ENCODE peak calls at places on chromosome 11, in six cellular contexts. U, C, Q, S, F and Z are unnamed samples. For H3K9me3 and H3K36me3, the result is how much of the 10 kb centered on the place peaks cover.

GRCh38 chr11:2559527-2560311 is 114.9 kb downstream of the KCNQ1 start:
- DNase-seq in U (no peak), C (no peak), Q (peak), S (no peak), F (peak), Z (no peak)

GRCh38 chr11:94305146-94305545 is 766 bp downstream of the IZUMO1R start:
- DNase-seq in U (peak), C (no peak), Q (no peak), S (peak), F (no peak), Z (peak)

GRCh38 chr11:70885721-70886305 is 366.6 kb downstream of the SHANK2 start:
- DNase-seq in U (no peak), C (no peak), Q (no peak), S (peak), F (no peak), Z (no peak)

GRCh38 chr11:130278745-130279144 is 36.0 kb downstream of the ZBTB44 start:
- DNase-seq in U (peak), C (no peak), Q (no peak), S (peak), F (no peak), Z (no peak)

GRCh38 chr11:12802418-12803085 is 128.3 kb downstream of the TEAD1 start:
- DNase-seq in U (peak), C (no peak), Q (no peak), S (peak), F (no peak), Z (peak)

GRCh38 chr11:82046778-82047177 is 686.9 kb downstream of the FAM181B start:
- DNase-seq in U (peak), C (no peak), Q (no peak), S (peak), F (no peak), Z (no peak)

GRCh38 chr11:30504468-30504867 is 81.7 kb downstream of the MPPED2 start:
- DNase-seq in U (no peak), C (no peak), Q (no peak), S (no peak), F (no peak), Z (no peak)

GRCh38 chr11:45185228-45185729 is 38.8 kb downstream of the PRDM11 start:
- DNase-seq in U (no peak), C (no peak), Q (no peak), S (no peak), F (no peak), Z (no peak)

GRCh38 chr11:111120221-111120620 is 125.3 kb upstream of the POU2AF2 start:
- DNase-seq in U (no peak), C (no peak), Q (no peak), S (no peak), F (no peak), Z (no peak)

GRCh38 chr11:100810146-100810545 is 123.1 kb downstream of the ARHGAP42 start:
- DNase-seq in U (peak), C (no peak), Q (no peak), S (peak), F (no peak), Z (no peak)

GRCh38 chr11:67528376-67528775 is 5.1 kb upstream of the CABP2 start:
- DNase-seq in U (no peak), C (no peak), Q (no peak), S (no peak), F (no peak), Z (no peak)

GRCh38 chr11:25890626-25891250 is 441.2 kb upstream of the ANO3 start:
- DNase-seq in U (no peak), C (no peak), Q (no peak), S (no peak), F (no peak), Z (no peak)

GRCh38 chr11:109697140-109697843 is 275.3 kb downstream of the C11orf87 start:
- DNase-seq in U (peak), C (no peak), Q (no peak), S (peak), F (peak), Z (peak)

GRCh38 chr11:19728436-19728835 is 15.8 kb downstream of the NAV2 start:
- DNase-seq in U (peak), C (no peak), Q (no peak), S (peak), F (no peak), Z (peak)

GRCh38 chr11:114277637-114278341 is 18.4 kb upstream of the NNMT start:
- DNase-seq in U (no peak), C (peak), Q (no peak), S (no peak), F (no peak), Z (no peak)

GRCh38 chr11:101133190-101133589 is 3.6 kb upstream of the PGR start:
- DNase-seq in U (no peak), C (no peak), Q (no peak), S (no peak), F (no peak), Z (no peak)

GRCh38 chr11:117126223-117126965 is 17.7 kb upstream of the PAFAH1B2 start:
- DNase-seq in U (no peak), C (no peak), Q (no peak), S (no peak), F (no peak), Z (no peak)

GRCh38 chr11:115385211-115385610 is 119.0 kb downstream of the CADM1 start:
- DNase-seq in U (no peak), C (no peak), Q (no peak), S (peak), F (no peak), Z (peak)

GRCh38 chr11:13332124-13332523 is 54.5 kb downstream of the BMAL1 start:
- DNase-seq in U (no peak), C (no peak), Q (no peak), S (no peak), F (no peak), Z (no peak)

GRCh38 chr11:109347304-109347703 is 74.7 kb upstream of the C11orf87 start:
- DNase-seq in U (no peak), C (no peak), Q (no peak), S (no peak), F (no peak), Z (no peak)

GRCh38 chr11:92211576-92212167 is 12.9 kb upstream of the FAT3 start:
- DNase-seq in U (peak), C (no peak), Q (no peak), S (peak), F (peak), Z (peak)

GRCh38 chr11:33692013-33692504 is 8.6 kb downstream of the C11orf91 start:
- DNase-seq in U (peak), C (no peak), Q (peak), S (peak), F (no peak), Z (peak)

GRCh38 chr11:12214751-12215150 is 104.4 kb downstream of the MICAL2 start:
- DNase-seq in U (peak), C (no peak), Q (no peak), S (peak), F (no peak), Z (no peak)

GRCh38 chr11:10487002-10487647 is 32.1 kb downstream of the AMPD3 start:
- DNase-seq in U (no peak), C (peak), Q (no peak), S (no peak), F (peak), Z (no peak)

GRCh38 chr11:80873309-80873999 is 1432.6 kb upstream of the TENM4 start:
- DNase-seq in U (peak), C (no peak), Q (no peak), S (no peak), F (no peak), Z (peak)

GRCh38 chr11:130646881-130647280 is 198.4 kb downstream of the ADAMTS15 start:
- DNase-seq in U (no peak), C (no peak), Q (no peak), S (no peak), F (no peak), Z (peak)

GRCh38 chr11:69131644-69132300 is 24.0 kb upstream of the SMIM38 start:
- DNase-seq in U (peak), C (no peak), Q (peak), S (peak), F (peak), Z (peak)

GRCh38 chr11:47352556-47352955 is at the start of gene MYBPC3:
- DNase-seq in U (no peak), C (no peak), Q (no peak), S (no peak), F (no peak), Z (no peak)

GRCh38 chr11:99154277-99154676 is 133.5 kb downstream of the CNTN5 start:
- DNase-seq in U (no peak), C (no peak), Q (no peak), S (no peak), F (no peak), Z (no peak)

GRCh38 chr11:114762437-114762836 is 84.1 kb downstream of the NXPE2 start:
- DNase-seq in U (peak), C (no peak), Q (peak), S (peak), F (peak), Z (peak)

GRCh38 chr11:1084561-1085439 is 10.1 kb downstream of the MUC2 start:
- DNase-seq in U (no peak), C (no peak), Q (no peak), S (no peak), F (no peak), Z (no peak)
- H3K9me3 ChIP-seq in U (under half), C (under half), Q (under half), S (under half), F (under half), Z (under half)

GRCh38 chr11:9151631-9152030 is 60.2 kb upstream of the SCUBE2 start:
- DNase-seq in U (no peak), C (no peak), Q (no peak), S (no peak), F (no peak), Z (no peak)
- H3K36me3 ChIP-seq in U (under half), C (under half), Q (under half), S (under half), F (half or more), Z (half or more)

GRCh38 chr11:61874460-61874809 is 16.9 kb downstream of the FADS3 start:
- DNase-seq in U (no peak), C (no peak), Q (no peak), S (no peak), F (no peak), Z (peak)

GRCh38 chr11:61873588-61874459 is 17.5 kb downstream of the FADS3 start:
- DNase-seq in U (no peak), C (no peak), Q (no peak), S (no peak), F (no peak), Z (no peak)

GRCh38 chr11:61879152-61879551 is 12.2 kb downstream of the FADS3 start:
- DNase-seq in U (no peak), C (no peak), Q (no peak), S (no peak), F (no peak), Z (no peak)

GRCh38 chr11:61872935-61873565 is 18.3 kb downstream of the FADS3 start:
- DNase-seq in U (no peak), C (no peak), Q (no peak), S (no peak), F (no peak), Z (no peak)

DNA sequence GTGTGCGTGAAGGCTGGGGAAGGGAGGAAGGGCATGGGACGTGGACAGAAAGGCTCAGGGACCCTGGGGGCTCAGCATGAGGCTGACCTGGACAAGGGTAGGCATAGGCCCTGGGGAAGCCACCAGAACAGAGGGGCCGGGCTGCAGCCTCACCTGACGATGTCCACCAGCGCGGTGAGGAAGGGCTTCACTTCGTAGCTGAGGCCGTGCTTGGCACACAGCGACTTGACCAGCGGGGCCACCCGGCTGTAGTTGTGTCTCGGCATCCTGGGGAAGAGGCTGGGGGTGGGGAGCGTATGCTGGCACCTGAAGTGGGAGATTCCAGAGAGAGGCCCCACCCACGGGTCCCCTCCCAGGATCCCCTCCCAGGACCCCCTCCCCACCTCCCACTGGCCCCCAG is 15.6 kb downstream of the FADS3 start:
- DNase-seq in U (no peak), C (no peak), Q (no peak), S (no peak), F (no peak), Z (no peak)
- H3K9me3 ChIP-seq in U (under half), C (under half), Q (under half), S (under half), F (under half), Z (under half)

DNA sequence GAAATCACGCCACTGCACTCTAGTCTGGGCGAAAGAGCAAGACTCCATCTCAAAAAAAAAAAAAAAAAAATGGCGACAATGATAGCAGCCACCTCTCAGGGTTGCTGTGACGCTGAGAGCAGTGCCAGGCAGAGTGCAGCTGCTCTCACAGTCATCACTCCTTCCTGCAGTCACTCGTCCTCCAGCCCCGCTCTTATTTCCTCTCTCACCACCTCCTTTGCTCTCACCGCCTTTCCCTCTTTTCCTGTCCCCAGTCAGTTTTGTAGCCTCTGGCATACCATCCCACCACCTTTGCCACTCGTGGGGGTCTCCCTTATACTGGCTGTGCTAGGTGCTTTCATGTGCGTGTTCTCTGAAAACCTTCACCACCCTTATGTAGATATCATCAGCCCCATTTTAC is 19.4 kb upstream of the ST3GAL4 start:
- DNase-seq in U (no peak), C (no peak), Q (no peak), S (no peak), F (no peak), Z (no peak)
- H3K36me3 ChIP-seq in U (under half), C (under half), Q (under half), S (under half), F (under half), Z (under half)

GRCh38 chr11:35997908-35998307 is 54.0 kb downstream of the LDLRAD3 start:
- DNase-seq in U (no peak), C (no peak), Q (no peak), S (no peak), F (no peak), Z (no peak)

GRCh38 chr11:35995872-35996271 is 52.0 kb downstream of the LDLRAD3 start:
- DNase-seq in U (no peak), C (no peak), Q (no peak), S (no peak), F (no peak), Z (no peak)

GRCh38 chr11:36002196-36002595 is 58.3 kb downstream of the LDLRAD3 start:
- DNase-seq in U (no peak), C (no peak), Q (peak), S (no peak), F (no peak), Z (no peak)

GRCh38 chr11:36000616-36001190 is 56.8 kb downstream of the LDLRAD3 start:
- DNase-seq in U (no peak), C (no peak), Q (no peak), S (no peak), F (no peak), Z (no peak)

GRCh38 chr11:35998651-35999050 is 54.8 kb downstream of the LDLRAD3 start:
- DNase-seq in U (no peak), C (no peak), Q (no peak), S (no peak), F (no peak), Z (no peak)
- H3K9me3 ChIP-seq in U (under half), C (under half), Q (under half), S (under half), F (under half), Z (under half)

DNA sequence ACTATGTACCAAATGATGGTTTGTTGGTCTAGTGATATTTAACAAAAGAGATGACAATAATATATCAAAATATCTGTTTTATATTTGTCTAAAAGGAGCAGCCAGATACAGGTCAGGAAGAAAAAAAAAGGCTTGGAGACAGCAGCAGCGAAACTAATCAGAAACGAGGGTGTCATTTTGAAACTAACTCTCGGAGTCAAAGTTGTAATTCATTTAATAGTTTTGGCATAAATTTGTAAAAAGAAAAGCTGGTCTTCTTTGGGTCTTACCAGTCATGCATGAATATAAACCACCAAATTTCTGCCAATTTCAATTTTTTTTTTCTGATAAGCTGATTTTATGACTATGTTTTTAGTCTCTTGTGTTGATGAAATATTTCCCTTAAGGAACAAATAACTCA is 25.5 kb downstream of the NPAT start:
- DNase-seq in U (no peak), C (no peak), Q (no peak), S (no peak), F (no peak), Z (no peak)
- H3K36me3 ChIP-seq in U (under half), C (under half), Q (under half), S (under half), F (under half), Z (under half)

DNA sequence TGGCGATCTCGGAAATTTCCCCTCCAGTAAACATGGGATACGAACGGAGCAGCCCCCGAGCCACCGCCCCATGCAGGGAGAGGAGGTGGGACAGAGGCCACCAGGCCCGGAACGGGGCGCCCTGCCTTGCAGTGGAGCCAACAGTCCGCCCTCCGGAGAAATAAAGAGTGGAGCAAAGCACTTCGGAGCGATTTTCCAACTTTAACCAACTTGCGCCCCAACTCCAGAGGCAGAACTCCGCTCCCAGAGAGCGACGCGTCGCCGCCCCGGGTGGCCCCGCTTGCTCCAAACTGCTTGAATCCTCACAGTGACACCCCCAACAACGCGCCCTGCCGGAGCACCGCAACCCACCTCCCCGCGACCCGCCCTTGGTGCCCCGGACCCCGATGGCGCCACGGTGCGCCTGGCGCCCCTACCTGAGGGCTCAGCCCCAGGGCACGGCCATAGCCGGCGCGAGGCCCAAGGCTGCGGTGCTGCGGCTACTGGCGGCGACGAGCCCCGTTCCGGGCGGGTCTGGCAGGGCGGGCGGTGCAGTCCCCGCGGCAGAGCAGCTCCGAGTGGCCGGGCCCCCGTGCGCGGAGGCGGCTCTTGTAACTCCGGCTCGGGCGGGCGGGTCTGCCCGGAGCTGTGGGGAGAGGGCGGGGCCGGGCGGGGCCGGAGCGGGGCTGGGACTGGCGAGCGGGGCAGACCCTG is at the start of gene AHNAK:
- DNase-seq in U (peak), C (peak), Q (peak), S (peak), F (peak), Z (peak)
- H3K9me3 ChIP-seq in U (under half), C (under half), Q (under half), S (under half), F (under half), Z (under half)